ENCODE peak calls at places on chromosome 18, in seven cellular contexts. Q, A, T, C, L, B and N are unnamed samples.
A peak's percentile ranks its signal among the peaks of the same experiment; 100 is the strongest.

GRCh38 chr18:30618567-30618966 is 424.0 kb downstream of the DSC3 start:
- DNase-seq in Q (no peak), A (no peak), T (no peak), C (no peak), L (no peak), B (no peak), N (no peak)

GRCh38 chr18:62318613-62319012 is 6.5 kb upstream of the TNFRSF11A start:
- DNase-seq in Q (no peak), A (no peak), T (no peak), C (no peak), L (no peak), B (no peak), N (no peak)

GRCh38 chr18:43543236-43543635 is 265.9 kb upstream of the SYT4 start:
- DNase-seq in Q (no peak), A (peak; percentile 37), T (no peak), C (no peak), L (no peak), B (no peak), N (no peak)

GRCh38 chr18:45728341-45729010 is 4.5 kb downstream of the SLC14A1 start:
- DNase-seq in Q (no peak), A (peak; percentile 33), T (no peak), C (no peak), L (no peak), B (no peak), N (no peak)

GRCh38 chr18:45342653-45343052 is 272.6 kb upstream of the SLC14A2 start:
- DNase-seq in Q (no peak), A (no peak), T (no peak), C (no peak), L (no peak), B (no peak), N (no peak)

GRCh38 chr18:56168049-56168781 is 470.2 kb downstream of the TXNL1 start:
- DNase-seq in Q (no peak), A (no peak), T (no peak), C (no peak), L (no peak), B (no peak), N (peak; percentile 70)

GRCh38 chr18:51029694-51030536 is at the start of gene SMAD4:
- DNase-seq in Q (peak; percentile 97), A (peak; percentile 98), T (peak; percentile 97), C (peak; percentile 93), L (peak; percentile 98), B (peak; percentile 98), N (peak; percentile 91)

GRCh38 chr18:36633961-36634412 is 194.8 kb downstream of the TPGS2 start:
- DNase-seq in Q (no peak), A (no peak), T (no peak), C (no peak), L (no peak), B (no peak), N (no peak)

GRCh38 chr18:2441544-2441943 is 129.8 kb downstream of the METTL4 start:
- DNase-seq in Q (no peak), A (no peak), T (no peak), C (no peak), L (no peak), B (no peak), N (no peak)

GRCh38 chr18:11995445-11996189 is 14.3 kb downstream of the IMPA2 start:
- DNase-seq in Q (peak; percentile 78), A (peak; percentile 74), T (peak; percentile 46), C (peak; percentile 60), L (peak; percentile 76), B (peak; percentile 48), N (peak; percentile 48)

GRCh38 chr18:23690505-23691068 is 1.3 kb downstream of the LAMA3 start:
- DNase-seq in Q (no peak), A (peak; percentile 41), T (no peak), C (no peak), L (no peak), B (peak; percentile 6), N (no peak)

DNA sequence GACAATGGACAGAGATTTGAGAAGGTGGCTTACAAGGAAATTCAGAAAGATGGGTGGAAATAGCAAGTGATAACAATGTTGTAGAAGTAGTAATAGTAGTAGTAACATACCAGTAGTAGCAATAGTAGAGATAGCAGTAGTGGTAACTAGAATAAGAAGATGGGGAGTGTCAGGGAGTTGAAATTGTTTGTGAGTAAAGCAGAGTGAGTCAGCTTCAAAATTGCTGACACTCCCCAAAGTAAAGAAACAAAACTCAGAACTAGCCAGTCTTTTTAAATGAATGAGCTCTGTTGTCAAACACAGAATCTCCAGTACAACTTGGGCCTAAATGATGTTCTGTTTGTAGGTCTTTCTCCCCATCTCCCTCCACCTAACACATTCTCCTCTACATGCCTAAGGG is 1040.9 kb downstream of the CBLN2 start:
- DNase-seq in Q (no peak), A (no peak), T (no peak), C (no peak), L (no peak), B (no peak), N (no peak)
- H3K9me3 ChIP-seq in Q (no peaks in the 10 kb centered on the region), A (no peaks in the 10 kb centered on the region), T (no peaks in the 10 kb centered on the region), C (no peaks in the 10 kb centered on the region), L (peaks cover 25% of the 10 kb centered on the region), B (no peaks in the 10 kb centered on the region), N (no peaks in the 10 kb centered on the region)

GRCh38 chr18:10081477-10081876 is 167.7 kb downstream of the VAPA start:
- DNase-seq in Q (no peak), A (no peak), T (no peak), C (no peak), L (no peak), B (no peak), N (no peak)
- H3K9me3 ChIP-seq in Q (no peaks in the 10 kb centered on the region), A (no peaks in the 10 kb centered on the region), T (no peaks in the 10 kb centered on the region), C (peaks cover 13% of the 10 kb centered on the region), L (peaks cover 21% of the 10 kb centered on the region), B (peaks cover 17% of the 10 kb centered on the region), N (peaks cover 17% of the 10 kb centered on the region)

GRCh38 chr18:73110307-73110706 is 242.5 kb upstream of the NETO1 start:
- DNase-seq in Q (no peak), A (no peak), T (no peak), C (no peak), L (no peak), B (no peak), N (no peak)
- H3K9me3 ChIP-seq in Q (no peaks in the 10 kb centered on the region), A (no peaks in the 10 kb centered on the region), T (no peaks in the 10 kb centered on the region), C (no peaks in the 10 kb centered on the region), L (no peaks in the 10 kb centered on the region), B (no peaks in the 10 kb centered on the region), N (no peaks in the 10 kb centered on the region)

GRCh38 chr18:78728301-78729098 is 251.1 kb upstream of the SALL3 start:
- DNase-seq in Q (no peak), A (no peak), T (no peak), C (no peak), L (no peak), B (no peak), N (no peak)
- H3K9me3 ChIP-seq in Q (no peaks in the 10 kb centered on the region), A (no peaks in the 10 kb centered on the region), T (no peaks in the 10 kb centered on the region), C (peaks cover 9% of the 10 kb centered on the region), L (no peaks in the 10 kb centered on the region), B (no peaks in the 10 kb centered on the region), N (peaks cover 89% of the 10 kb centered on the region)

GRCh38 chr18:79896746-79897145 is 54.7 kb downstream of the SLC66A2 start:
- DNase-seq in Q (no peak), A (no peak), T (no peak), C (no peak), L (no peak), B (no peak), N (no peak)

GRCh38 chr18:79900610-79901570 is 50.6 kb downstream of the SLC66A2 start:
- DNase-seq in Q (peak; percentile 27), A (peak; percentile 27), T (no peak), C (no peak), L (no peak), B (no peak), N (no peak)

GRCh38 chr18:79899609-79900435 is 51.6 kb downstream of the SLC66A2 start:
- DNase-seq in Q (peak; percentile 27), A (no peak), T (no peak), C (no peak), L (no peak), B (no peak), N (no peak)

GRCh38 chr18:79898952-79899608 is 52.4 kb downstream of the SLC66A2 start:
- DNase-seq in Q (peak; percentile 26), A (no peak), T (no peak), C (no peak), L (no peak), B (no peak), N (no peak)

DNA sequence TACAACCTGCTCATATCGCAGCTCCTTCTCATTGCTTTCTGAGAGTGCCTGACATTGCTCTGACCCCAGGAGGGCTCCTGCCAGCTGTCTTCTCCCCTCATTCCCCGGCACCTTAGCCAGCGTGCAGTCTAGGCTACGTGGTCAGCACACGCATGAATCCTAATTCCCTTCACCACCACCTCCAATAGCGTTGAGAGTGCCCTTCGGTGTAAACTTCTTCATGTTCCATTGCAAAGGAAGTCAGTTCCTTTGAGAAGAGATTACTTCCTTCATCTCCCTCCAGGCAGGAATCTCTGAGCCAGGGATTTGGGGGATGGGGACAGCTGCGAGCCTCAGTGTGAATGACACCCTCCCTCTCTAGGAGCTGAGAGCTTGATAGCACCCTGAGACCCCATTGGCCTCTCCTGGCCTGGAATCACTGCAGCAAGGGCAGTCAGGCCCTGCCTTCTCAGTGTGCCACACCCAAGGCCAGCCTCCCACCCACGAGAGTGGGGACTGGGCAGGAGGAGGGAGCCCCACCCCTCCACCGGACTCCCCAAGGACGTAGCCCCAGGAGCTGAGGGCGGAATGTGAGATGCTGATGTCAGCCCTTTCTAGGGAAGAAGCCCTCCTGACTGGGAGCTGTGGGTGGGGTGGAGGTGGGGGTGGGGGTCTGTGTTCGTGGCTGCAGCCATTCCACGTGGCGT is 53.4 kb downstream of the SLC66A2 start:
- DNase-seq in Q (no peak), A (no peak), T (no peak), C (no peak), L (no peak), B (no peak), N (no peak)
- H3K9me3 ChIP-seq in Q (no peaks in the 10 kb centered on the region), A (peaks cover 19% of the 10 kb centered on the region), T (peaks cover 3% of the 10 kb centered on the region), C (peaks cover 37% of the 10 kb centered on the region), L (peaks cover 68% of the 10 kb centered on the region), B (peaks cover 40% of the 10 kb centered on the region), N (peaks cover 63% of the 10 kb centered on the region)

DNA sequence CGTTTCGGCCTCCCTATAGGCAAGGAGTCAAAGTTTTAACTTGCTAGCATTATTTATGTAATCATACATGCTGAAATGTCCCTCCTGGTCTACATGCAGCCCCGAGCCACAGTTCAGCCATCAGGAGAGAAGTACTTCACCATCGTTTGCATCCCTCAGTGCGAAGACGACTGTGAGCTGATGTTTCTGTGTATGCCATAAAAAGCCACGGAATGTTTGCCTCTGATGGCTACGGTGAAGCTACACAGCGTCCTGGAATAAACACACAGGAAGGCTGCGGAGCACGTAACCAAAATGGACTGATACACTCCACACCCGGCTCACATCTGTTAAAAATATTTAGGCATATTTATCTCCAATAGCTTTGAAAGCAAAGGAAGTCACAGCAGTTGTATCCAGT is 4.3 kb upstream of the SALL3 start:
- DNase-seq in Q (no peak), A (no peak), T (no peak), C (no peak), L (no peak), B (no peak), N (no peak)
- H3K9me3 ChIP-seq in Q (no peaks in the 10 kb centered on the region), A (no peaks in the 10 kb centered on the region), T (no peaks in the 10 kb centered on the region), C (no peaks in the 10 kb centered on the region), L (no peaks in the 10 kb centered on the region), B (no peaks in the 10 kb centered on the region), N (peaks cover 13% of the 10 kb centered on the region)

DNA sequence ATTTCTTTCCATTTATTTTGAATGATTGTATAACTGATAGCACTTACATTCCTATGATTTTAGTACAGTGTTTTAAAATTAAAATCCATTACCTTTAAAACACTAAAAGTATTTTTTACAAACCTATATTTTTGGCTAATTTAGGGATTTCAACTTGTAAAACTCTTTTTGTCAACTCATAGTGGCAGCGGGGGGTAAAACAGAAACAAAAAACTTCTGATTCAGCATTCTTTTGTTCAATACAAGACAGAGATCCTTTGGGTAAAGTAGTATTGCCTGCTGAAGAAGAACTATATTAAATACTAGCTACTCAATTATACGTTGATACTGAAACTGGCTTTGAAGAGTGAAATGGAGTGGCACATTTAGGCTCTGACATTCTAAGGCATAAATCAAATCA is 437.4 kb upstream of the CDH19 start:
- DNase-seq in Q (no peak), A (no peak), T (no peak), C (no peak), L (no peak), B (peak; percentile 6), N (no peak)
- H3K9me3 ChIP-seq in Q (no peaks in the 10 kb centered on the region), A (no peaks in the 10 kb centered on the region), T (no peaks in the 10 kb centered on the region), C (no peaks in the 10 kb centered on the region), L (no peaks in the 10 kb centered on the region), B (no peaks in the 10 kb centered on the region), N (peaks cover 20% of the 10 kb centered on the region)